ENCODE peak calls at places on chromosomes 5 and 9, in nine cellular contexts. W is MV-4-11, G is GM12865, C is Kasumi-1, X is coronary artery, M is NCI-H526, Z is fibroblast of the aortic adventitia, H is heart right ventricle, K is Calu3. L is an unnamed sample.

GRCh38 chr5:137778772-137779564 is 24.8 kb upstream of the HNRNPA0 start:
- DNase-seq in W (peak), G (peak), C (peak), X (no peak), M (peak), Z (peak), H (no peak), K (peak), L (no peak)

GRCh38 chr9:87663556-87663955 is 62.4 kb upstream of the CTSL start:
- DNase-seq in W (no peak), G (no peak), C (no peak), X (peak), M (peak), Z (no peak), H (no peak), K (no peak), L (no peak)

GRCh38 chr5:160064441-160064840 is 54.8 kb downstream of the PWWP2A start:
- DNase-seq in W (no peak), G (no peak), C (no peak), X (no peak), M (no peak), Z (no peak), H (peak), K (peak), L (no peak)

GRCh38 chr5:133688386-133688785 is 76.0 kb upstream of the FSTL4 start:
- DNase-seq in W (no peak), G (peak), C (no peak), X (no peak), M (no peak), Z (no peak), H (no peak), K (no peak), L (no peak)

GRCh38 chr5:95107138-95107537 is 177.8 kb downstream of the MCTP1 start:
- DNase-seq in W (no peak), G (no peak), C (no peak), X (no peak), M (no peak), Z (no peak), H (no peak), K (no peak), L (no peak)

GRCh38 chr5:113519412-113519811 is 5.9 kb downstream of the YTHDC2 start:
- DNase-seq in W (no peak), G (no peak), C (no peak), X (no peak), M (no peak), Z (no peak), H (no peak), K (no peak), L (no peak)

GRCh38 chr5:154296525-154297159 is 106.1 kb downstream of the GALNT10 start:
- DNase-seq in W (no peak), G (no peak), C (no peak), X (no peak), M (no peak), Z (no peak), H (no peak), K (peak), L (no peak)

GRCh38 chr5:173793677-173794570 is 94.2 kb upstream of the CPEB4 start:
- DNase-seq in W (no peak), G (no peak), C (no peak), X (peak), M (no peak), Z (no peak), H (no peak), K (peak), L (no peak)

GRCh38 chr9:34869390-34869789 is 88.7 kb upstream of the PHF24 start:
- DNase-seq in W (peak), G (peak), C (peak), X (no peak), M (no peak), Z (peak), H (no peak), K (peak), L (no peak)

GRCh38 chr9:93316726-93317494 is 133.0 kb downstream of the WNK2 start:
- DNase-seq in W (no peak), G (no peak), C (no peak), X (no peak), M (no peak), Z (no peak), H (no peak), K (no peak), L (no peak)

GRCh38 chr5:90689064-90689463 is 130.5 kb downstream of the ADGRV1 start:
- DNase-seq in W (no peak), G (no peak), C (peak), X (no peak), M (no peak), Z (no peak), H (no peak), K (no peak), L (no peak)

GRCh38 chr5:17289681-17290619 is 72.5 kb downstream of the BASP1 start:
- DNase-seq in W (no peak), G (no peak), C (no peak), X (no peak), M (no peak), Z (peak), H (no peak), K (no peak), L (no peak)

GRCh38 chr5:170278611-170279500 is 18.7 kb downstream of the LCP2 start:
- DNase-seq in W (peak), G (peak), C (peak), X (no peak), M (no peak), Z (no peak), H (peak), K (no peak), L (no peak)

GRCh38 chr5:167594750-167595149 is 696.7 kb upstream of the WWC1 start:
- DNase-seq in W (no peak), G (no peak), C (no peak), X (no peak), M (no peak), Z (no peak), H (no peak), K (no peak), L (no peak)

GRCh38 chr5:112823656-112824055 is 37.4 kb upstream of the SRP19 start:
- DNase-seq in W (no peak), G (no peak), C (no peak), X (no peak), M (peak), Z (no peak), H (no peak), K (peak), L (no peak)

GRCh38 chr9:96027271-96028131 is 152.0 kb downstream of the ERCC6L2 start:
- DNase-seq in W (no peak), G (no peak), C (no peak), X (no peak), M (no peak), Z (no peak), H (peak), K (no peak), L (no peak)

GRCh38 chr5:16659536-16659935 is 42.7 kb upstream of the RETREG1 start:
- DNase-seq in W (no peak), G (no peak), C (no peak), X (no peak), M (no peak), Z (peak), H (no peak), K (no peak), L (no peak)

GRCh38 chr5:142508630-142509425 is 177.1 kb downstream of the FGF1 start:
- DNase-seq in W (no peak), G (no peak), C (peak), X (no peak), M (no peak), Z (no peak), H (no peak), K (no peak), L (no peak)

GRCh38 chr5:33008751-33009418 is 297.8 kb downstream of the NPR3 start:
- DNase-seq in W (no peak), G (no peak), C (no peak), X (no peak), M (no peak), Z (no peak), H (no peak), K (peak), L (no peak)

GRCh38 chr9:77673912-77674791 is 26.0 kb upstream of the GNA14 start:
- DNase-seq in W (peak), G (no peak), C (no peak), X (no peak), M (no peak), Z (peak), H (no peak), K (no peak), L (no peak)

GRCh38 chr5:160312139-160312959 is at the start of gene CCNJL:
- DNase-seq in W (no peak), G (peak), C (no peak), X (no peak), M (peak), Z (no peak), H (peak), K (peak), L (peak)

GRCh38 chr9:70419546-70420266 is 5.2 kb upstream of the KLF9 start:
- DNase-seq in W (peak), G (peak), C (peak), X (peak), M (peak), Z (peak), H (peak), K (peak), L (peak)

GRCh38 chr9:124392855-124393460 is 22.3 kb downstream of the PSMB7 start:
- DNase-seq in W (peak), G (no peak), C (peak), X (no peak), M (peak), Z (peak), H (no peak), K (peak), L (no peak)

GRCh38 chr9:135946392-135946994 is 14.7 kb downstream of the UBAC1 start:
- DNase-seq in W (no peak), G (no peak), C (no peak), X (no peak), M (no peak), Z (no peak), H (no peak), K (no peak), L (no peak)

GRCh38 chr9:132768932-132769894 is 98.9 kb downstream of the GTF3C4 start:
- DNase-seq in W (peak), G (peak), C (peak), X (peak), M (peak), Z (peak), H (peak), K (peak), L (peak)